ENCODE peak calls at places on chromosomes 5 and 9, in four cellular contexts. Y is suprapubic skin, D is HL-60, I is adrenal gland. G is an unnamed sample.

GRCh38 chr9:31140316-31140715 is 1244.1 kb upstream of the ACO1 start:
- DNase-seq in D (no peak), I (no peak), Y (no peak), G (peak)

GRCh38 chr5:142000709-142001484 is 11.9 kb downstream of the GNPDA1 start:
- DNase-seq in D (peak), Y (no peak), I (no peak), G (no peak)

GRCh38 chr9:124635285-124635684 is 128.1 kb upstream of the NR5A1 start:
- DNase-seq in D (no peak), Y (no peak), I (no peak), G (no peak)

GRCh38 chr9:1969898-1970297 is 45.2 kb upstream of the SMARCA2 start:
- DNase-seq in I (no peak), D (no peak), Y (no peak), G (no peak)

GRCh38 chr9:133862585-133863041 is 124.5 kb upstream of the SARDH start:
- DNase-seq in Y (peak), D (peak), I (peak), G (no peak)

GRCh38 chr9:133729646-133730281 is 8.4 kb downstream of the SARDH start:
- DNase-seq in D (no peak), I (no peak), Y (no peak), G (no peak)

GRCh38 chr5:104178066-104178465 is 615.5 kb upstream of the NUDT12 start:
- DNase-seq in I (no peak), D (no peak), Y (no peak), G (no peak)

GRCh38 chr5:4207456-4207855 is 611.8 kb downstream of the IRX1 start:
- DNase-seq in D (no peak), Y (no peak), I (no peak), G (no peak)

GRCh38 chr9:129751841-129752801 is 721 bp downstream of the PTGES start:
- DNase-seq in Y (peak), D (no peak), I (no peak), G (no peak)

GRCh38 chr5:107889387-107889786 is 218.7 kb upstream of the EFNA5 start:
- DNase-seq in D (no peak), Y (no peak), I (peak), G (no peak)

GRCh38 chr9:13330396-13331004 is 51.0 kb upstream of the MPDZ start:
- DNase-seq in Y (no peak), D (no peak), I (peak), G (no peak)

GRCh38 chr9:96394832-96395496 is 11.5 kb upstream of the SLC35D2 start:
- DNase-seq in I (no peak), D (no peak), Y (no peak), G (no peak)
- H3K4me3 ChIP-seq in I (no peak), D (no peak), Y (no peak), G (no peak)

GRCh38 chr9:120714846-120715231 is 569 bp upstream of the MEGF9 start:
- DNase-seq in D (no peak), Y (peak), I (no peak), G (no peak)
- TF ChIP-seq CTCF in D (no peak), Y (no peak), I (no peak), G (no peak)

DNA sequence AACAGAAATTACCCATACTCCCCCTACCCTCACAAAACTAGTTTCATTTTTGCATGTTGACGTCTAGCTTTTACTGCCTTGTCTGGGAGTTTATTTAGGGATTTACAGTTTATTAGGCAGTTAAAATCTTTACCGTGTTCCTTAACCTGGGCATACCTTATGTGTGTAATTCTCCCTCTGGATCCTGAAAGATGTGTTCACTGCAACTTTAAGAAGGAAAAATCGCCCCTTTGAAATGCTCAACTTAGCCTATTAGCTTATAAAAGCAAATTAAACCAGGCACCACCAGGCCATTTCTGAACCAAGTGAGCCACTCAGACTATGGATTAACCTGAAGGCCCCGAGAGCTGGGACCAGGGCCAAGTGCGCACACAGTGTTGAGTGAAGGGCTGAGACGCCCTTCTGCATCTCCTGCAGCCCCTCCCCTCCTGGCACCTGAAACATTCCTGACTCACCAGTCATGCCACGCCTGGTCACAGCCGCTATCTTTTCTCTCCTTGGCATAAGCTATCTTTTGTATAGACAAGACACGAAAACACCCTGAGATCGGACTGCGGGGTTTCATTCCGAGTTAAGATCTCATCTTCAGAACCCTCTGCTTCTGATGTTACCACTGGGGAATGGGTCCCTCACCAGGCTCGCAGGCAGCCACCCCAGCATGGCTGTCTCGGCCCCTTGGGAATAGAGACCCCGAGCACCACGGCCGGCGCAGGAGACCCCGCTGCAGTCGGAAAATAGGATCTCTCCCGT is 111.9 kb downstream of the ROR2 start:
- DNase-seq in Y (peak), I (peak), D (no peak), G (no peak)
- H3K4me3 ChIP-seq in Y (peak), I (no peak), D (no peak), G (no peak)

GRCh38 chr5:152142845-152143469 is 218.3 kb upstream of the GLRA1 start:
- DNase-seq in D (peak), I (peak), Y (no peak), G (peak)
- TF ChIP-seq CTCF in D (peak), I (peak), Y (peak), G (peak)